ENCODE peak calls at places on chromosome 14, in four cellular contexts. U is GM23338, H is HCT116, W is hepatocyte. N is an unnamed sample.

GRCh38 chr14:28751467-28752058 is 15.0 kb upstream of the FOXG1 start:
- DNase-seq in W (peak), U (peak), H (peak), N (peak)

GRCh38 chr14:103191856-103192835 is 68.9 kb downstream of the TNFAIP2 start:
- DNase-seq in W (no peak), H (no peak), U (no peak), N (no peak)

GRCh38 chr14:33590891-33591630 is 359.8 kb downstream of the EGLN3 start:
- DNase-seq in W (no peak), U (no peak), H (no peak), N (no peak)

GRCh38 chr14:61609143-61609851 is 86.0 kb upstream of the HIF1A start:
- DNase-seq in U (peak), H (no peak), W (no peak), N (peak)

GRCh38 chr14:60327447-60328331 is 78.7 kb downstream of the PPM1A start:
- DNase-seq in W (peak), H (no peak), U (peak), N (peak)

GRCh38 chr14:59772252-59772651 is 98.3 kb downstream of the RTN1 start:
- DNase-seq in W (no peak), U (no peak), H (no peak), N (no peak)

GRCh38 chr14:23005451-23005850 is 4.5 kb downstream of the C14orf93 start:
- DNase-seq in U (no peak), W (no peak), H (no peak), N (no peak)

GRCh38 chr14:59771577-59771976 is 99.0 kb downstream of the RTN1 start:
- DNase-seq in W (no peak), H (no peak), U (no peak), N (no peak)

GRCh38 chr14:102507891-102508312 is 1.7 kb downstream of the ANKRD9 start:
- DNase-seq in W (no peak), H (no peak), U (peak), N (no peak)

GRCh38 chr14:19851365-19851764 is 23.6 kb upstream of the OR4K2 start:
- DNase-seq in U (no peak), H (no peak), W (no peak), N (no peak)

GRCh38 chr14:31326111-31326510 is 94.2 kb downstream of the HEATR5A start:
- DNase-seq in W (no peak), H (peak), U (no peak), N (no peak)

DNA sequence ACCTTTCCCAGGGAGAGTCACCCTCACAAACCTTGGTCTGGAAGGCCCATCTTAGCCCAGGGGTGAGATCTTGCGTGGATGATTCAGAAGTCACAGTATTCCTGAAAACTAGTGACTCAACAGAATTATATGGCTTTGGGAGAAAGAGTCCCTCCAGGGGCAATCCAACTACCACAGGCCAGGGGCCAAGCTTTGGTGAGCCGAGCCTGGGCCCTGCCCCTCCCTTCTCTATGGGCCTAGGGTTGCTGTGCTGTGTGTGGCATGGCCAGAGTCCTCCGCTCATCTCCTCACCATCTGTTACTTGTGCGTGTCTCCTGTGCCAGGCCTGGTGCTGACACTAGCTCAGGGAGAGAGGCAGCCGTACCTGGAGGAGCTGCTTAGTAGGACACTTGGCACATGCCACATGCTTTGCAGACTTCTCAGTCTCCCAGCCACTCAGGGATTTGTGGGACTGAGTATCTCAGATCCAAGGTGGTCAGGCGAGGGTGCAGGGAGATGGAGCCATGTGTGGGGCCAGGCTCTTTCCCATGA is 93.8 kb downstream of the SLC25A47 start:
- DNase-seq in H (no peak), W (peak), U (no peak), N (no peak)
- TF ChIP-seq EZH2phosphoT487 in H (no peak), W (no peak), U (no peak), N (no peak)

GRCh38 chr14:94816113-94816512 is 46.2 kb upstream of the GSC start:
- DNase-seq in W (no peak), U (peak), H (no peak), N (peak)
- TF ChIP-seq CTCF in W (peak), U (peak), H (peak), N (peak)

GRCh38 chr14:36505193-36505815 is 14.7 kb downstream of the NKX2-1 start:
- DNase-seq in H (no peak), U (peak), W (peak), N (peak)

GRCh38 chr14:36502558-36503508 is 17.2 kb downstream of the NKX2-1 start:
- DNase-seq in W (no peak), H (no peak), U (no peak), N (no peak)

GRCh38 chr14:36505892-36506731 is 13.9 kb downstream of the NKX2-1 start:
- DNase-seq in H (no peak), U (peak), W (no peak), N (peak)

GRCh38 chr14:36504805-36505192 is 15.2 kb downstream of the NKX2-1 start:
- DNase-seq in H (no peak), W (no peak), U (peak), N (peak)

GRCh38 chr14:36503771-36504741 is 16.0 kb downstream of the NKX2-1 start:
- DNase-seq in H (no peak), U (peak), W (peak), N (peak)
- TF ChIP-seq EZH2 in H (no peak), U (peak), W (peak), N (peak)

DNA sequence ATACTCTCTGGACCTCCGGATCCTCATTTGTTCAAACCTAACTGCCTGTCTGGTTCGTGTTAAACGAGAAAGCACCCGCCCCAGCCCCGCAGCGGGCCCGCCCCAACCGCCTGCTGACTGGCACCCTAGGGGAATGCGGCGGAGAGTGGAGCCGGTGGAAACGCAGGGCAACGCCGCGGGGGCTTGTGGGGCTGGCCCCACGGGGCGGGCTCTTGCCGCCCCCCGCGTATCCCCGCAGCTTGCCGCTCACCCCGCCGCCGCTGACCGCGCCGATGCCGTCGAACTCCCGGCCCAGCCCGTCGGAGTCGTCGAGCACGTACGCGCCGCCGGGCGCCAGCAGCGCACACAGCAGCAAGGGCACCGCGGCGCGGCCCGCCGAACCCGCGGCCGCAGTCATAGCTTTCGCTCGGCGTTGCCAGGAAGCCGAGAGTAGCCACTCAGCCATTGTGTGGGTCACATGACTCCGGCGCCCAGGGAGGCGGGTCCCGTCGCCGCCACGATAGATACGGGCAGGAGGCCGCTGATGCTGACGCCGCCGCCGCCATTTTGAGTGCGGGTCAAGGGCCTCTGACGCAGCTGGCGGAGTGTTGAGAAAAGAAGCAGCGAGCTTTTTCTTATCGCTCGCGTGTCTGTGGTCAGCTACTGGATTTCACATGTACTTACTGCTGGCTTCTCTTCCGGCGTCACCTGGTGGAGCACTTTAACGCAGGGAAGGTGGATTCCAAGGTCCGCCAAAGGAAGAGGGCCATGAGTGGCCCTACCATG is at the start of gene GALC:
- DNase-seq in H (no peak), U (peak), W (peak), N (peak)
- TF ChIP-seq EZH2phosphoT487 in H (no peak), U (no peak), W (no peak), N (peak)

GRCh38 chr14:93311082-93311481 is 21.8 kb downstream of the BTBD7 start:
- DNase-seq in W (no peak), H (no peak), U (no peak), N (no peak)
- TF ChIP-seq CTCF in W (no peak), H (no peak), U (no peak), N (no peak)

GRCh38 chr14:94343238-94343637 is 20.1 kb upstream of the SERPINA6 start:
- DNase-seq in W (no peak), U (no peak), H (no peak), N (no peak)
- TF ChIP-seq EZH2 in W (no peak), U (no peak), H (no peak), N (no peak)

DNA sequence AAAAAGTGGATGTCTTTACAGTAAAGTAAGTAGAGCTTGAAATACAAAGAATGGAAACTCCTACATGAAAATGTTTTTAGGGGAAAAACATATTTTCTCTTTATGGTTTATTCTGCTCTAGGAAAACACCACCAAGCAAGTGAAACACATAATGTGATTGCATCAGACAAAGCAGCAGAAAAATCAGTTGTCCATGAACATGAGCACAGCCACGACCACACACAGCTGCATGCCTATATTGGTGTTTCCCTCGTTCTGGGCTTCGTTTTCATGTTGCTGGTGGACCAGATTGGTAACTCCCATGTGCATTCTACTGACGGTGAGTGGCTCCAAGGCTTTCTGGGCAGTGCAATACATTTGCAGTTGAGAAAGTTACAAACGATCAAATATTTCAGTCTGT is 42.6 kb upstream of the PLEKHD1 start:
- DNase-seq in U (no peak), H (no peak), W (no peak), N (no peak)
- TF ChIP-seq EZH2phosphoT487 in U (no peak), H (no peak), W (no peak), N (no peak)

DNA sequence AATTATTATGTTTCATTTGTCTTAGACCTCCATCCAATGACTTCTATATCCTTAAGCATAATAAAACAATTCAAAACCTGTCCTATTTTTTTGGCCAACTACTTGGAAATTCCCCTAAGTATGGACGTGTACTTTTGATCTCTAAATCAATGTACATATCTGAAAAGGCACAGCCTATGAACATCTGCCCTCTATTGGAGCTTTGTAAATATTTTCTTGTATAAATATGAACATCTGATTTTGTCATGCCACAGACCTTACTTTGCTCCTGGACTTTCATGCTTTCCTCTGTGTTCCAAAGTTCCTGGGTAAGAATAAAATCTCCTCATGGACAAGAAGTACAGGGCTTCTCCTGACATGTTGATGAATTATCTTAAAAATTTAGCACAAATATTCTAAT is 1211.9 kb downstream of the GALC start:
- DNase-seq in W (no peak), U (no peak), H (no peak), N (no peak)
- TF ChIP-seq CTCF in W (peak), U (no peak), H (no peak), N (no peak)